ENCODE peak calls at places on chromosome 1, in nine cellular contexts. One of them, this sample, is unnamed.

GRCh38 chr1:15489052-15489736 is 13.3 kb downstream of the CELA2B start:
- DNase-seq in upper lobe of right lung: no peak
- DNase-seq in lung: no peak
- DNase-seq in PC-3: no peak
- DNase-seq in AG04450: no peak
- DNase-seq in astrocyte of the spinal cord: no peak
- DNase-seq in thoracic aorta: no peak
- DNase-seq in testis: no peak
- DNase-seq in AG09309: no peak
- DNase-seq in this sample: no peak

GRCh38 chr1:1136547-1137230 is 20.8 kb upstream of the C1orf159 start:
- DNase-seq in upper lobe of right lung: peak; percentile 78
- DNase-seq in lung: no peak
- DNase-seq in PC-3: peak; percentile 47
- DNase-seq in AG04450: no peak
- DNase-seq in astrocyte of the spinal cord: no peak
- DNase-seq in thoracic aorta: no peak
- DNase-seq in testis: no peak
- DNase-seq in AG09309: no peak
- DNase-seq in this sample: peak; percentile 86

GRCh38 chr1:18297896-18298648 is 182.7 kb upstream of the KLHDC7A start:
- DNase-seq in upper lobe of right lung: no peak
- DNase-seq in lung: no peak
- DNase-seq in PC-3: no peak
- DNase-seq in AG04450: no peak
- DNase-seq in astrocyte of the spinal cord: no peak
- DNase-seq in thoracic aorta: no peak
- DNase-seq in testis: no peak
- DNase-seq in AG09309: no peak
- DNase-seq in this sample: no peak

GRCh38 chr1:70427976-70428375 is 16.9 kb downstream of the CTH start:
- DNase-seq in upper lobe of right lung: no peak
- DNase-seq in lung: no peak
- DNase-seq in PC-3: peak; percentile 11
- DNase-seq in AG04450: no peak
- DNase-seq in astrocyte of the spinal cord: peak; percentile 28
- DNase-seq in thoracic aorta: no peak
- DNase-seq in testis: no peak
- DNase-seq in AG09309: no peak
- DNase-seq in this sample: no peak

GRCh38 chr1:235051521-235051920 is 77.1 kb downstream of the TOMM20 start:
- DNase-seq in upper lobe of right lung: peak; percentile 26
- DNase-seq in lung: no peak
- DNase-seq in PC-3: no peak
- DNase-seq in AG04450: no peak
- DNase-seq in astrocyte of the spinal cord: no peak
- DNase-seq in thoracic aorta: no peak
- DNase-seq in testis: no peak
- DNase-seq in AG09309: no peak
- DNase-seq in this sample: no peak

GRCh38 chr1:2555634-2556276 is 416 bp upstream of the TNFRSF14 start:
- DNase-seq in upper lobe of right lung: peak; percentile 94
- DNase-seq in lung: peak; percentile 75
- DNase-seq in PC-3: peak; percentile 23
- DNase-seq in AG04450: no peak
- DNase-seq in astrocyte of the spinal cord: no peak
- DNase-seq in thoracic aorta: no peak
- DNase-seq in testis: peak; percentile 86
- DNase-seq in AG09309: no peak
- DNase-seq in this sample: peak; percentile 76

GRCh38 chr1:157269656-157270375 is 131.6 kb upstream of the ETV3 start:
- DNase-seq in upper lobe of right lung: no peak
- DNase-seq in lung: no peak
- DNase-seq in PC-3: no peak
- DNase-seq in AG04450: no peak
- DNase-seq in astrocyte of the spinal cord: no peak
- DNase-seq in thoracic aorta: no peak
- DNase-seq in testis: no peak
- DNase-seq in AG09309: no peak
- DNase-seq in this sample: peak; percentile 16

GRCh38 chr1:172745014-172745413 is 86.1 kb downstream of the FASLG start:
- DNase-seq in upper lobe of right lung: no peak
- DNase-seq in lung: peak; percentile 32
- DNase-seq in PC-3: peak; percentile 99
- DNase-seq in AG04450: peak; percentile 72
- DNase-seq in astrocyte of the spinal cord: peak; percentile 90
- DNase-seq in thoracic aorta: no peak
- DNase-seq in testis: peak; percentile 33
- DNase-seq in AG09309: peak; percentile 62
- DNase-seq in this sample: peak; percentile 58

GRCh38 chr1:27488523-27489138 is 1.3 kb downstream of the WASF2 start:
- DNase-seq in upper lobe of right lung: no peak
- DNase-seq in lung: no peak
- DNase-seq in PC-3: peak; percentile 25
- DNase-seq in AG04450: no peak
- DNase-seq in astrocyte of the spinal cord: peak; percentile 35
- DNase-seq in thoracic aorta: no peak
- DNase-seq in testis: no peak
- DNase-seq in AG09309: no peak
- DNase-seq in this sample: no peak

GRCh38 chr1:27491748-27492700 is 2.1 kb upstream of the WASF2 start:
- DNase-seq in upper lobe of right lung: no peak
- DNase-seq in lung: no peak
- DNase-seq in PC-3: no peak
- DNase-seq in AG04450: no peak
- DNase-seq in astrocyte of the spinal cord: peak; percentile 10
- DNase-seq in thoracic aorta: no peak
- DNase-seq in testis: peak; percentile 63
- DNase-seq in AG09309: no peak
- DNase-seq in this sample: no peak

GRCh38 chr1:27485363-27485762 is 4.6 kb downstream of the WASF2 start:
- DNase-seq in upper lobe of right lung: no peak
- DNase-seq in lung: no peak
- DNase-seq in PC-3: no peak
- DNase-seq in AG04450: no peak
- DNase-seq in astrocyte of the spinal cord: no peak
- DNase-seq in thoracic aorta: no peak
- DNase-seq in testis: no peak
- DNase-seq in AG09309: no peak
- DNase-seq in this sample: no peak

GRCh38 chr1:27487927-27488522 is 1.9 kb downstream of the WASF2 start:
- DNase-seq in upper lobe of right lung: no peak
- DNase-seq in lung: no peak
- DNase-seq in PC-3: peak; percentile 45
- DNase-seq in AG04450: no peak
- DNase-seq in astrocyte of the spinal cord: no peak
- DNase-seq in thoracic aorta: no peak
- DNase-seq in testis: peak; percentile 3
- DNase-seq in AG09309: no peak
- DNase-seq in this sample: no peak

GRCh38 chr1:27489973-27490741 is at the start of gene WASF2:
- DNase-seq in upper lobe of right lung: peak; percentile 98
- DNase-seq in lung: peak; percentile 98
- DNase-seq in PC-3: peak; percentile 98
- DNase-seq in AG04450: peak; percentile 92
- DNase-seq in astrocyte of the spinal cord: peak; percentile 98
- DNase-seq in thoracic aorta: peak; percentile 87
- DNase-seq in testis: peak; percentile 98
- DNase-seq in AG09309: peak; percentile 80
- DNase-seq in this sample: peak; percentile 93
- TF ChIP-seq CTCF in upper lobe of right lung: no peak
- TF ChIP-seq CTCF in lung: no peak
- TF ChIP-seq CTCF in PC-3: no peak
- TF ChIP-seq CTCF in AG04450: no peak
- TF ChIP-seq CTCF in astrocyte of the spinal cord: no peak
- TF ChIP-seq CTCF in thoracic aorta: peak; percentile 13
- TF ChIP-seq CTCF in testis: no peak
- TF ChIP-seq CTCF in AG09309: no peak
- TF ChIP-seq CTCF in this sample: no peak

GRCh38 chr1:38153426-38154088 is 107.0 kb upstream of the POU3F1 start:
- DNase-seq in upper lobe of right lung: no peak
- DNase-seq in lung: no peak
- DNase-seq in PC-3: no peak
- DNase-seq in AG04450: no peak
- DNase-seq in astrocyte of the spinal cord: no peak
- DNase-seq in thoracic aorta: no peak
- DNase-seq in testis: no peak
- DNase-seq in AG09309: no peak
- DNase-seq in this sample: no peak

GRCh38 chr1:38154089-38154470 is 107.5 kb upstream of the POU3F1 start:
- DNase-seq in upper lobe of right lung: no peak
- DNase-seq in lung: no peak
- DNase-seq in PC-3: no peak
- DNase-seq in AG04450: no peak
- DNase-seq in astrocyte of the spinal cord: no peak
- DNase-seq in thoracic aorta: no peak
- DNase-seq in testis: no peak
- DNase-seq in AG09309: no peak
- DNase-seq in this sample: no peak

GRCh38 chr1:38151399-38151798 is 104.8 kb upstream of the POU3F1 start:
- DNase-seq in upper lobe of right lung: no peak
- DNase-seq in lung: no peak
- DNase-seq in PC-3: no peak
- DNase-seq in AG04450: no peak
- DNase-seq in astrocyte of the spinal cord: no peak
- DNase-seq in thoracic aorta: no peak
- DNase-seq in testis: no peak
- DNase-seq in AG09309: no peak
- DNase-seq in this sample: no peak

DNA sequence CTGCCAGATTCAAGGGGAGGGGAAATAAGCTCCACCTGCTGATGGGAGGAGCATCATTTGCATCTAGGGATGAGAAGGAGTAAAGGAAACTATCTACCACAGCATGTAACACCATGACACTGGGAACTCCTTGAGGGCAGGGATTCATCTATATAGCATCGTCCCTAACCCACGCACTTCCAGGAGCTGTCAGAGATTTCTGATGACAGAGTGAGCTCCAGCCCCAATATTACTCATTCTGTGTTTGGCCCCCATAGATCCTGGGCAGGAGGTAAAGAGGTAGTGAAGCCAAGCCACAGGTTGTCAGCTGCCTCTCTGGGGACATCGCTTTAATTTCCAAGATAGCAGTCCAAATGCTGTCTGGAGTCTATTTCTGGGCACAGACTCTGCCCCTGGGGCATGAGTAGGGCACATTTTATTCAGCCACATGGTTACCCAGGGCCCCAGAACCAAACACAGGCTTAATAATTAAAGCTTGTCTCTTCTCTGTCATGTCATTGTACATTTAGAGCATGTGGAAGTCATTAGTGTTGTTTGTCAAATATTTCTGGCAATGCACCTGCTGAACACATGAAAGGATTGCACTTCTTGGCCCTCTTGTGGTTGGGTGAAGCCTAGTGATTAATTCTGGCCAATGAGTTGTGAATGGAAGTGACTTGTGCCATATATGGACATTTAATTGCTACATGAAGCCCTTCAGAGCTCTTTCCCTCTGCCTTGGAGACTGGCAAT is 105.9 kb upstream of the POU3F1 start:
- DNase-seq in upper lobe of right lung: no peak
- DNase-seq in lung: no peak
- DNase-seq in PC-3: peak; percentile 31
- DNase-seq in AG04450: no peak
- DNase-seq in astrocyte of the spinal cord: no peak
- DNase-seq in thoracic aorta: no peak
- DNase-seq in testis: no peak
- DNase-seq in AG09309: no peak
- DNase-seq in this sample: no peak
- TF ChIP-seq CTCF in upper lobe of right lung: peak; percentile 13
- TF ChIP-seq CTCF in lung: no peak
- TF ChIP-seq CTCF in PC-3: peak; percentile 39
- TF ChIP-seq CTCF in AG04450: peak; percentile 9
- TF ChIP-seq CTCF in astrocyte of the spinal cord: no peak
- TF ChIP-seq CTCF in thoracic aorta: no peak
- TF ChIP-seq CTCF in testis: no peak
- TF ChIP-seq CTCF in AG09309: no peak
- TF ChIP-seq CTCF in this sample: peak; percentile 4

DNA sequence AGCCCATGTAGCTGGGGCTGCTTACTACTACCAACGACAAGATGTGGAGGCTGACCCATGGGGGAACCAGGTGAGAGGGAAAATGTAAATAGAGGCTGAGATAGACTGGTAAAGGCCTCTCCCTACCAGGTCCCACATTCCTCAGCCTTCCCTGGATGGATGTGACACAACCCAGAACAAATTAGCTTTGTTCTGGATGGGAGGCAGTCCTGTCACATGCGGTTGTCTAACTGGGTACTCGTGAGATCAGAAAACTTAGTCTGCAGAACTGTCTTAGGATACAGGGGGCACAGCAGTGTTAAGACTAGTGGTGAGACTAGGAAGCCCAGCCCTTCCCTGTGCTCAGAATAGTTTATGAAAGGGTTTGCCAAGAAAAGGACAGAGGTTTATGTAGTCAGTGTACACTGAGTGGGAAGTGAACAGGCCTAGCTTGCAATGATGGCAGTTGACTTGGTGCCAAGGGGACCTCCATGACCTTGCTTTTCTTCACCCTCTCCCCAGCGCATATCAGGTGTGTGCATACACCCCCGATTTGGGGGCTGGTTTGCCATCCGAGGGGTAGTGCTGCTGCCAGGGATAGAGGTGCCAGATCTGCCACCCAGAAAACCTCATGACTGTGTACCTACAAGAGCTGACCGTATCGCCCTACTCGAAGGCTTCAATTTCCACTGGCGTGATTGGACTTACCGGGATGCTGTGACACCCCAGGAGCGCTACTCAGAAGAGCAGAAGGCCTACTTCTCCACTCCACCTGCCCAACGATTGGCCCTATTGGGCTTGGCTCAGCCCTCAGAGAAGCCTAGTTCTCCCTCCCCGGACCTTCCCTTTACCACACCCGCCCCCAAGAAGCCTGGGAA is 8.4 kb downstream of the MMACHC start:
- DNase-seq in upper lobe of right lung: no peak
- DNase-seq in lung: no peak
- DNase-seq in PC-3: no peak
- DNase-seq in AG04450: no peak
- DNase-seq in astrocyte of the spinal cord: no peak
- DNase-seq in thoracic aorta: no peak
- DNase-seq in testis: no peak
- DNase-seq in AG09309: no peak
- DNase-seq in this sample: no peak
- TF ChIP-seq CTCF in upper lobe of right lung: peak; percentile 15
- TF ChIP-seq CTCF in lung: no peak
- TF ChIP-seq CTCF in PC-3: peak; percentile 20
- TF ChIP-seq CTCF in AG04450: peak; percentile 41
- TF ChIP-seq CTCF in astrocyte of the spinal cord: no peak
- TF ChIP-seq CTCF in thoracic aorta: no peak
- TF ChIP-seq CTCF in testis: peak; percentile 11
- TF ChIP-seq CTCF in AG09309: peak; percentile 16
- TF ChIP-seq CTCF in this sample: no peak

DNA sequence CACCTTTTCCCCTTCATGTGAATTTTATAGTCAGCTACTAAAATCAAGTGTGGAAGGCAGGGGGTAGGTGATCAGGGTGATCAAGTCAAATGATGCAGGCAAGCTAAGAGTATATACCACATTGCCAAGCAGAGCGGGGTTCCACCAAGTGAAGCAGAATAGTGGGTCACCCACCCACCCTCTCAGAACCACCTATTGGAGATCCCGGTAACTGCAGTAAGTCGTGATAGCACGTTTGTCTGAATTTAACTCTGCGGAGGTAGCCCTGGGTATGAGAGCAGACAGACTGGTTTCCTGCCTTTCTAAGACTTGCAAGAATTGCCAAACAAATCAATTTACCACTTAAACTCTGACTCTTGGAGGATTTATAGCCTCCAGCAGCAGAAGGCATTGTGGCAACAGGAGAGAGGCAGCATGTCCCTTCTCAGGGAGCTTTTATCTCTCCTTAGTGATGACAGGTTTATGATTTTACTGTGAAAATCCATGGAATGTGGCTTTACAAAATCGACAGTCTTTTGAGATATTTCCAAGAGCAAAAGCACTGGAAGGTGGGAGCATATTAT is 287.9 kb upstream of the FMN2 start:
- DNase-seq in upper lobe of right lung: no peak
- DNase-seq in lung: no peak
- DNase-seq in PC-3: no peak
- DNase-seq in AG04450: no peak
- DNase-seq in astrocyte of the spinal cord: no peak
- DNase-seq in thoracic aorta: no peak
- DNase-seq in testis: no peak
- DNase-seq in AG09309: peak; percentile 13
- DNase-seq in this sample: no peak
- TF ChIP-seq CTCF in upper lobe of right lung: no peak
- TF ChIP-seq CTCF in lung: no peak
- TF ChIP-seq CTCF in PC-3: no peak
- TF ChIP-seq CTCF in AG04450: no peak
- TF ChIP-seq CTCF in astrocyte of the spinal cord: no peak
- TF ChIP-seq CTCF in thoracic aorta: no peak
- TF ChIP-seq CTCF in testis: no peak
- TF ChIP-seq CTCF in AG09309: no peak
- TF ChIP-seq CTCF in this sample: no peak

This sample was measured in GM20000.